ENCODE peak calls at places on chromosomes 2 and 18, in seven cellular contexts. G is colonic mucosa, R is tibial nerve, C is GM19239, I is astrocyte of the spinal cord, B is SK-MEL-5, A is brain pericyte. X is an unnamed sample.

GRCh38 chr2:147829106-147829505 is 15.7 kb upstream of the ACVR2A start:
- DNase-seq in R (no peak), B (peak; percentile 9), I (peak; percentile 87), C (no peak), G (no peak), A (peak; percentile 64), X (no peak)

GRCh38 chr2:127084611-127085031 is 22.3 kb downstream of the BIN1 start:
- DNase-seq in G (no peak), A (no peak), I (peak; percentile 37), R (no peak), B (no peak), C (no peak), X (no peak)

GRCh38 chr18:59267511-59268126 is 5.6 kb downstream of the RAX start:
- DNase-seq in G (no peak), C (no peak), B (peak; percentile 13), I (no peak), A (no peak), R (no peak), X (no peak)

GRCh38 chr2:202060218-202060617 is 12.8 kb upstream of the KIAA2012 start:
- DNase-seq in A (no peak), B (peak; percentile 20), G (no peak), I (no peak), R (no peak), C (no peak), X (no peak)

GRCh38 chr2:107276034-107276433 is 390.1 kb upstream of the ST6GAL2 start:
- DNase-seq in B (no peak), I (no peak), G (no peak), C (no peak), R (no peak), A (no peak), X (no peak)

GRCh38 chr2:160224507-160224906 is 24.4 kb upstream of the ITGB6 start:
- DNase-seq in G (no peak), A (no peak), B (no peak), C (no peak), R (no peak), I (no peak), X (no peak)

GRCh38 chr2:207412787-207413310 is 116.9 kb upstream of the CREB1 start:
- DNase-seq in G (no peak), B (no peak), C (no peak), I (no peak), A (no peak), R (no peak), X (no peak)

GRCh38 chr2:44768438-44769236 is 172.9 kb upstream of the SIX3 start:
- DNase-seq in R (no peak), B (no peak), G (no peak), I (no peak), C (no peak), A (no peak), X (no peak)

GRCh38 chr2:197205590-197206215 is 104.9 kb downstream of the ANKRD44 start:
- DNase-seq in I (no peak), A (no peak), R (no peak), B (no peak), G (no peak), C (no peak), X (no peak)

GRCh38 chr18:59008302-59008974 is 131.2 kb upstream of the SEC11C start:
- DNase-seq in R (no peak), C (no peak), B (no peak), G (no peak), I (peak; percentile 51), A (no peak), X (no peak)

X was measured in GM18507.